ENCODE peak calls at places on chromosome 22, in four cellular contexts. P is NCI-H2081, I is pons, D is small intestine. M is an unnamed sample.

GRCh38 chr22:42680648-42681047 is 31.5 kb upstream of the CYB5R3 start:
- DNase-seq in P (no peak), I (no peak), D (peak), M (peak)

GRCh38 chr22:38348751-38349496 is 31.7 kb upstream of the CSNK1E start:
- DNase-seq in P (no peak), I (no peak), D (no peak), M (no peak)

GRCh38 chr22:25120093-25120561 is 79.5 kb upstream of the CRYBB3 start:
- DNase-seq in P (no peak), I (peak), D (peak), M (no peak)

GRCh38 chr22:24465566-24465965 is 29.6 kb upstream of the UPB1 start:
- DNase-seq in P (no peak), I (no peak), D (no peak), M (no peak)

GRCh38 chr22:42581762-42582716 is 28.3 kb downstream of the SERHL2 start:
- DNase-seq in P (peak), I (peak), D (peak), M (no peak)

GRCh38 chr22:23035557-23036277 is 34.6 kb upstream of the GNAZ start:
- DNase-seq in P (no peak), I (no peak), D (no peak), M (no peak)

GRCh38 chr22:25346859-25347751 is 127.7 kb downstream of the CRYBB2 start:
- DNase-seq in P (no peak), I (no peak), D (no peak), M (no peak)

GRCh38 chr22:45263790-45264269 is 20.9 kb upstream of the UPK3A start:
- DNase-seq in P (no peak), I (peak), D (no peak), M (no peak)

GRCh38 chr22:50148991-50149721 is 21.4 kb upstream of the PANX2 start:
- DNase-seq in P (peak), I (peak), D (peak), M (peak)

GRCh38 chr22:43183496-43184263 is 3.3 kb downstream of the TTLL12 start:
- DNase-seq in P (no peak), I (no peak), D (no peak), M (no peak)

GRCh38 chr22:34781676-34782075 is 284.3 kb upstream of the ISX start:
- DNase-seq in P (no peak), I (no peak), D (no peak), M (no peak)

GRCh38 chr22:34599567-34599966 is 466.4 kb upstream of the ISX start:
- DNase-seq in P (no peak), I (no peak), D (no peak), M (no peak)

GRCh38 chr22:38455530-38456271 is 702 bp upstream of the KCNJ4 start:
- DNase-seq in P (no peak), I (no peak), D (no peak), M (no peak)

GRCh38 chr22:29457730-29458129 is 19.3 kb downstream of the RFPL1 start:
- DNase-seq in P (no peak), I (peak), D (peak), M (no peak)

GRCh38 chr22:45341503-45341902 is 31.8 kb downstream of the FAM118A start:
- DNase-seq in P (no peak), I (no peak), D (peak), M (no peak)

GRCh38 chr22:37258810-37259472 is 14.9 kb upstream of the RAC2 start:
- DNase-seq in P (no peak), I (no peak), D (peak), M (no peak)

GRCh38 chr22:34808618-34809017 is 257.3 kb upstream of the ISX start:
- DNase-seq in P (no peak), I (no peak), D (no peak), M (no peak)

GRCh38 chr22:30572840-30573593 is 1.4 kb downstream of the GAL3ST1 start:
- DNase-seq in P (no peak), I (peak), D (peak), M (no peak)

GRCh38 chr22:36026741-36027140 is 1.9 kb downstream of the RBFOX2 start:
- DNase-seq in P (peak), I (peak), D (no peak), M (no peak)

GRCh38 chr22:38192475-38192863 is 9.3 kb upstream of the MAFF start:
- DNase-seq in P (no peak), I (no peak), D (no peak), M (no peak)

GRCh38 chr22:50444663-50445062 is 30.2 kb downstream of the SBF1 start:
- DNase-seq in P (no peak), I (no peak), D (peak), M (peak)

GRCh38 chr22:42368379-42369249 is 63.6 kb downstream of the NFAM1 start:
- DNase-seq in P (no peak), I (no peak), D (peak), M (no peak)

GRCh38 chr22:49366437-49366836 is 461.2 kb downstream of the BRD1 start:
- DNase-seq in P (no peak), I (no peak), D (no peak), M (no peak)

GRCh38 chr22:28833276-28833923 is 33.0 kb upstream of the XBP1 start:
- DNase-seq in P (no peak), I (no peak), D (no peak), M (no peak)

GRCh38 chr22:40426671-40427070 is 56.3 kb downstream of the SGSM3 start:
- DNase-seq in P (peak), I (peak), D (no peak), M (no peak)

GRCh38 chr22:39935116-39935515 is 25.1 kb upstream of the TMA7B start:
- DNase-seq in P (no peak), I (peak), D (no peak), M (no peak)

GRCh38 chr22:31474743-31475142 is 14.9 kb downstream of the EIF4ENIF1 start:
- DNase-seq in P (no peak), I (no peak), D (no peak), M (no peak)

GRCh38 chr22:17777005-17777716 is 2.9 kb upstream of the BID start:
- DNase-seq in P (no peak), I (no peak), D (peak), M (no peak)

GRCh38 chr22:29114392-29114791 is 41.6 kb downstream of the KREMEN1 start:
- DNase-seq in P (no peak), I (no peak), D (no peak), M (no peak)

GRCh38 chr22:28498044-28498443 is 181.6 kb downstream of the TTC28 start:
- DNase-seq in P (no peak), I (no peak), D (no peak), M (no peak)

M was measured in epithelial cell of proximal tubule.